ENCODE peak calls at places on chromosomes 5 and 9, in seven cellular contexts. F is DMS 273 treated with DMSO at 0.1 percent for 48 hours, J is NCI-H1417, H is HEK293T, B is neural progenitor cell, M is Calu3, G is gastrocnemius medialis. D is an unnamed sample.

GRCh38 chr5:40479939-40480338 is 199.8 kb upstream of the PTGER4 start:
- DNase-seq in F (no peak), J (no peak), H (no peak), B (no peak), M (no peak), G (no peak), D (no peak)

GRCh38 chr9:5799314-5799713 is 33.6 kb downstream of the ERMP1 start:
- DNase-seq in F (peak), J (peak), H (peak), B (peak), M (peak), G (no peak), D (peak)

GRCh38 chr5:112289465-112289864 is 129.6 kb downstream of the EPB41L4A start:
- DNase-seq in F (no peak), J (no peak), H (peak), B (no peak), M (peak), G (no peak), D (no peak)

GRCh38 chr5:89954901-89955300 is 454.7 kb downstream of the CETN3 start:
- DNase-seq in F (no peak), J (peak), H (no peak), B (peak), M (no peak), G (no peak), D (no peak)

GRCh38 chr9:72509053-72509452 is 12.4 kb upstream of the TMC1 start:
- DNase-seq in F (no peak), J (no peak), H (no peak), B (no peak), M (no peak), G (no peak), D (no peak)

GRCh38 chr9:128215491-128216404 is 12.6 kb downstream of the DNM1 start:
- DNase-seq in F (no peak), J (no peak), H (no peak), B (no peak), M (no peak), G (no peak), D (no peak)

GRCh38 chr5:111512406-111513174 is at the start of gene STARD4:
- DNase-seq in F (peak), J (peak), H (peak), B (peak), M (peak), G (peak), D (peak)

GRCh38 chr5:75681125-75681830 is 36.0 kb downstream of the POC5 start:
- DNase-seq in F (peak), J (peak), H (peak), B (peak), M (no peak), G (no peak), D (peak)

GRCh38 chr9:90523953-90524352 is 118.7 kb downstream of the DIRAS2 start:
- DNase-seq in F (no peak), J (peak), H (no peak), B (no peak), M (no peak), G (no peak), D (no peak)

GRCh38 chr5:57488308-57488955 is 5.8 kb upstream of the ACTBL2 start:
- DNase-seq in F (no peak), J (no peak), H (no peak), B (no peak), M (no peak), G (no peak), D (no peak)

GRCh38 chr9:38087934-38088925 is 19.2 kb upstream of the SHB start:
- DNase-seq in F (no peak), J (peak), H (peak), B (peak), M (peak), G (peak), D (peak)

GRCh38 chr5:35672995-35673394 is 55.3 kb downstream of the SPEF2 start:
- DNase-seq in F (no peak), J (no peak), H (no peak), B (no peak), M (no peak), G (no peak), D (no peak)

GRCh38 chr5:37859805-37860204 is 20.0 kb upstream of the GDNF start:
- DNase-seq in F (no peak), J (peak), H (no peak), B (no peak), M (no peak), G (no peak), D (no peak)

GRCh38 chr9:127942152-127943010 is 4.7 kb upstream of the DPM2 start:
- DNase-seq in F (no peak), J (peak), H (peak), B (peak), M (peak), G (peak), D (peak)

GRCh38 chr9:20558609-20559016 is 63.7 kb downstream of the MLLT3 start:
- DNase-seq in F (no peak), J (no peak), H (no peak), B (peak), M (no peak), G (no peak), D (no peak)

GRCh38 chr5:88860501-88860900 is 22.5 kb downstream of the MEF2C start:
- DNase-seq in F (no peak), J (no peak), H (no peak), B (no peak), M (no peak), G (no peak), D (no peak)

GRCh38 chr5:131377785-131378325 is 114.0 kb downstream of the CDC42SE2 start:
- DNase-seq in F (no peak), J (no peak), H (no peak), B (no peak), M (no peak), G (no peak), D (no peak)

GRCh38 chr5:103505581-103506305 is 56.8 kb downstream of the NUDT12 start:
- DNase-seq in F (no peak), J (no peak), H (no peak), B (no peak), M (no peak), G (no peak), D (no peak)

GRCh38 chr9:133458643-133459312 is 1.0 kb upstream of the CACFD1 start:
- DNase-seq in F (no peak), J (peak), H (no peak), B (peak), M (no peak), G (peak), D (peak)

GRCh38 chr5:59661939-59662615 is 231.4 kb downstream of the PDE4D start:
- DNase-seq in F (peak), J (peak), H (no peak), B (no peak), M (no peak), G (no peak), D (peak)

GRCh38 chr5:410911-411517 is 32.0 kb upstream of the EXOC3 start:
- DNase-seq in F (no peak), J (peak), H (no peak), B (no peak), M (no peak), G (no peak), D (peak)